ENCODE peak calls at places on chromosome 2, in eight cellular contexts. Q, N, J, U, E, D, M and G are unnamed samples.

GRCh38 chr2:162480067-162480466 is 136.1 kb downstream of the GCA start:
- DNase-seq in Q (no peak), N (no peak), J (no peak), U (no peak), E (no peak), D (no peak), M (no peak), G (no peak)

GRCh38 chr2:86193901-86194567 is 1.2 kb downstream of the IMMT start:
- DNase-seq in Q (no peak), N (no peak), J (no peak), U (no peak), E (no peak), D (peak), M (no peak), G (no peak)

GRCh38 chr2:98020992-98021713 is 25.4 kb upstream of the TMEM131 start:
- DNase-seq in Q (peak), N (no peak), J (no peak), U (no peak), E (no peak), D (no peak), M (no peak), G (no peak)

GRCh38 chr2:31378389-31378788 is 36.2 kb downstream of the XDH start:
- DNase-seq in Q (no peak), N (peak), J (peak), U (no peak), E (no peak), D (no peak), M (no peak), G (no peak)

GRCh38 chr2:189129971-189130370 is 49.6 kb downstream of the COL5A2 start:
- DNase-seq in Q (no peak), N (no peak), J (no peak), U (no peak), E (no peak), D (peak), M (no peak), G (no peak)

GRCh38 chr2:48442610-48443360 is 87.2 kb upstream of the STON1 start:
- DNase-seq in Q (no peak), N (no peak), J (no peak), U (no peak), E (no peak), D (no peak), M (no peak), G (no peak)

GRCh38 chr2:173184031-173185004 is 108.7 kb downstream of the MAP3K20 start:
- DNase-seq in Q (no peak), N (peak), J (no peak), U (peak), E (no peak), D (peak), M (no peak), G (no peak)

GRCh38 chr2:174486614-174487535 is at the start of gene GPR155:
- DNase-seq in Q (peak), N (peak), J (peak), U (peak), E (peak), D (peak), M (peak), G (peak)

GRCh38 chr2:54271843-54272600 is 16.0 kb upstream of the TSPYL6 start:
- DNase-seq in Q (no peak), N (no peak), J (no peak), U (no peak), E (no peak), D (no peak), M (no peak), G (no peak)

GRCh38 chr2:237870754-237871651 is 11.6 kb downstream of the RAMP1 start:
- DNase-seq in Q (no peak), N (no peak), J (no peak), U (no peak), E (peak), D (no peak), M (no peak), G (no peak)

GRCh38 chr2:42969231-42970150 is 177.1 kb upstream of the HAAO start:
- DNase-seq in Q (no peak), N (no peak), J (no peak), U (no peak), E (no peak), D (peak), M (peak), G (no peak)

GRCh38 chr2:172736419-172737174 is 952 bp downstream of the RAPGEF4 start:
- DNase-seq in Q (peak), N (no peak), J (no peak), U (no peak), E (no peak), D (no peak), M (no peak), G (no peak)

GRCh38 chr2:56248965-56249742 is 65.4 kb downstream of the CCDC85A start:
- DNase-seq in Q (no peak), N (no peak), J (no peak), U (no peak), E (no peak), D (peak), M (no peak), G (no peak)

GRCh38 chr2:159366538-159366937 is 80.0 kb upstream of the WDSUB1 start:
- DNase-seq in Q (no peak), N (no peak), J (no peak), U (no peak), E (no peak), D (no peak), M (no peak), G (no peak)

GRCh38 chr2:173764094-173764493 is 201.1 kb downstream of the SP3 start:
- DNase-seq in Q (no peak), N (no peak), J (no peak), U (no peak), E (no peak), D (no peak), M (no peak), G (no peak)

GRCh38 chr2:60560734-60561649 is 7.5 kb upstream of the BCL11A start:
- DNase-seq in Q (no peak), N (no peak), J (no peak), U (no peak), E (no peak), D (peak), M (no peak), G (no peak)

GRCh38 chr2:224433442-224433841 is 31.5 kb upstream of the FAM124B start:
- DNase-seq in Q (no peak), N (no peak), J (no peak), U (no peak), E (no peak), D (no peak), M (no peak), G (no peak)

GRCh38 chr2:37020887-37021796 is 54.8 kb upstream of the STRN start:
- DNase-seq in Q (no peak), N (no peak), J (no peak), U (no peak), E (no peak), D (peak), M (no peak), G (no peak)

GRCh38 chr2:117832905-117833613 is 18.6 kb downstream of the DDX18 start:
- DNase-seq in Q (peak), N (no peak), J (no peak), U (no peak), E (no peak), D (peak), M (no peak), G (no peak)

GRCh38 chr2:7999683-8000476 is 682.0 kb upstream of the ID2 start:
- DNase-seq in Q (peak), N (no peak), J (no peak), U (no peak), E (no peak), D (peak), M (no peak), G (no peak)

GRCh38 chr2:168797286-168797655 is 5.2 kb upstream of the NOSTRIN start:
- DNase-seq in Q (no peak), N (no peak), J (no peak), U (no peak), E (no peak), D (no peak), M (no peak), G (no peak)

GRCh38 chr2:205769494-205769848 is 87.2 kb downstream of the NRP2 start:
- DNase-seq in Q (no peak), N (no peak), J (no peak), U (no peak), E (no peak), D (peak), M (no peak), G (no peak)

GRCh38 chr2:98568161-98568956 is 40.0 kb downstream of the COA5 start:
- DNase-seq in Q (no peak), N (no peak), J (no peak), U (no peak), E (no peak), D (peak), M (no peak), G (no peak)

GRCh38 chr2:16828828-16829160 is 163.2 kb upstream of the CYRIA start:
- DNase-seq in Q (no peak), N (no peak), J (no peak), U (no peak), E (no peak), D (no peak), M (no peak), G (no peak)

GRCh38 chr2:61493523-61493942 is 22.6 kb upstream of the USP34 start:
- DNase-seq in Q (no peak), N (no peak), J (no peak), U (no peak), E (no peak), D (peak), M (no peak), G (no peak)

GRCh38 chr2:181483221-181483620 is 26.0 kb downstream of the ITGA4 start:
- DNase-seq in Q (no peak), N (no peak), J (no peak), U (no peak), E (no peak), D (no peak), M (no peak), G (no peak)

GRCh38 chr2:237235383-237236095 is 149.8 kb downstream of the COPS8 start:
- DNase-seq in Q (peak), N (peak), J (peak), U (peak), E (no peak), D (peak), M (no peak), G (no peak)

GRCh38 chr2:127320067-127320466 is 26.1 kb upstream of the ERCC3 start:
- DNase-seq in Q (no peak), N (no peak), J (no peak), U (no peak), E (no peak), D (no peak), M (no peak), G (no peak)

GRCh38 chr2:31401580-31401979 is 13.0 kb downstream of the XDH start:
- DNase-seq in Q (no peak), N (no peak), J (no peak), U (no peak), E (no peak), D (peak), M (no peak), G (no peak)

GRCh38 chr2:27705851-27706622 is 42.3 kb downstream of the SLC4A1AP start:
- DNase-seq in Q (no peak), N (no peak), J (peak), U (peak), E (no peak), D (peak), M (no peak), G (no peak)

GRCh38 chr2:20208487-20208882 is 16.4 kb downstream of the SDC1 start:
- DNase-seq in Q (no peak), N (no peak), J (no peak), U (no peak), E (no peak), D (no peak), M (no peak), G (no peak)

GRCh38 chr2:100184055-100184737 is 41.8 kb upstream of the AFF3 start:
- DNase-seq in Q (no peak), N (no peak), J (no peak), U (no peak), E (no peak), D (no peak), M (no peak), G (no peak)

GRCh38 chr2:43391877-43392214 is 165.4 kb upstream of the ZFP36L2 start:
- DNase-seq in Q (no peak), N (no peak), J (no peak), U (no peak), E (no peak), D (peak), M (no peak), G (no peak)